ENCODE peak calls at places on chromosomes 16 and 17, in six cellular contexts. L is neural progenitor cell, F is endothelial cell of umbilical vein, R is fibroblast of lung, U is adrenal gland, T is mammary epithelial cell. C is an unnamed sample.

GRCh38 chr17:81998719-81999438 is 21.4 kb downstream of the ASPSCR1 start:
- DNase-seq in L (no peak), F (no peak), R (no peak), U (no peak), T (no peak), C (no peak)

GRCh38 chr17:55344514-55344997 is 77.1 kb downstream of the MMD start:
- DNase-seq in L (no peak), F (no peak), R (no peak), U (no peak), T (no peak), C (peak)

GRCh38 chr17:1716912-1717695 is 6.9 kb upstream of the TLCD2 start:
- DNase-seq in L (peak), F (peak), R (peak), U (peak), T (peak), C (peak)

GRCh38 chr16:81520560-81521135 is 76.0 kb downstream of the CMIP start:
- DNase-seq in L (no peak), F (no peak), R (no peak), U (no peak), T (no peak), C (no peak)

GRCh38 chr16:62752837-62753236 is 716.6 kb upstream of the CDH8 start:
- DNase-seq in L (no peak), F (no peak), R (no peak), U (no peak), T (no peak), C (no peak)

GRCh38 chr17:81427446-81428120 is 32.3 kb downstream of the BAHCC1 start:
- DNase-seq in L (peak), F (no peak), R (no peak), U (no peak), T (no peak), C (peak)

GRCh38 chr17:44733753-44734152 is 25.0 kb upstream of the ADAM11 start:
- DNase-seq in L (peak), F (no peak), R (no peak), U (no peak), T (no peak), C (no peak)

GRCh38 chr16:54040480-54040879 is 246.1 kb downstream of the IRX3 start:
- DNase-seq in L (no peak), F (no peak), R (no peak), U (no peak), T (no peak), C (no peak)

GRCh38 chr17:18187226-18187625 is 3.6 kb downstream of the ALKBH5 start:
- DNase-seq in L (no peak), F (peak), R (no peak), U (no peak), T (peak), C (no peak)

GRCh38 chr16:48546774-48547173 is 63.2 kb downstream of the N4BP1 start:
- DNase-seq in L (no peak), F (no peak), R (no peak), U (no peak), T (no peak), C (peak)

GRCh38 chr17:63024716-63025115 is 58.7 kb downstream of the TANC2 start:
- DNase-seq in L (no peak), F (no peak), R (peak), U (no peak), T (no peak), C (no peak)

GRCh38 chr17:40598928-40599627 is 33.8 kb upstream of the CCR7 start:
- DNase-seq in L (no peak), F (no peak), R (peak), U (no peak), T (no peak), C (no peak)

GRCh38 chr17:28484296-28484695 is 10.9 kb downstream of the SLC13A2 start:
- DNase-seq in L (no peak), F (no peak), R (no peak), U (no peak), T (no peak), C (no peak)

GRCh38 chr16:1414532-1415265 is at the start of gene UNKL:
- DNase-seq in L (peak), F (peak), R (peak), U (peak), T (no peak), C (peak)

GRCh38 chr17:22435231-22435974 is 743.1 kb downstream of the KCNJ18 start:
- DNase-seq in L (no peak), F (no peak), R (no peak), U (no peak), T (no peak), C (no peak)

GRCh38 chr16:81798311-81799137 is 19.4 kb downstream of the PLCG2 start:
- DNase-seq in L (no peak), F (no peak), R (no peak), U (no peak), T (no peak), C (no peak)

GRCh38 chr16:31487720-31488629 is 5.1 kb downstream of the SLC5A2 start:
- DNase-seq in L (peak), F (peak), R (peak), U (no peak), T (peak), C (peak)

GRCh38 chr17:3935140-3935542 is 18.9 kb upstream of the P2RX1 start:
- DNase-seq in L (peak), F (peak), R (peak), U (peak), T (peak), C (peak)

GRCh38 chr16:81443688-81444447 is 740 bp upstream of the CMIP start:
- DNase-seq in L (no peak), F (no peak), R (no peak), U (peak), T (no peak), C (no peak)

GRCh38 chr16:88633684-88634140 is 4.7 kb upstream of the IL17C start:
- DNase-seq in L (peak), F (peak), R (no peak), U (no peak), T (peak), C (peak)

GRCh38 chr16:58020628-58021521 is 4.7 kb upstream of the MMP15 start:
- DNase-seq in L (peak), F (peak), R (peak), U (peak), T (no peak), C (peak)

GRCh38 chr16:10256855-10257641 is 74.8 kb upstream of the GRIN2A start:
- DNase-seq in L (peak), F (peak), R (peak), U (peak), T (peak), C (peak)

GRCh38 chr16:83305092-83305491 is 502.7 kb upstream of the HSBP1 start:
- DNase-seq in L (no peak), F (peak), R (peak), U (no peak), T (peak), C (no peak)

GRCh38 chr17:70369296-70369855 is 200.0 kb downstream of the KCNJ2 start:
- DNase-seq in L (no peak), F (no peak), R (no peak), U (no peak), T (peak), C (no peak)

GRCh38 chr17:32157225-32157624 is 14.9 kb downstream of the RHOT1 start:
- DNase-seq in L (no peak), F (no peak), R (peak), U (no peak), T (no peak), C (no peak)

GRCh38 chr17:58969156-58969555 is 137.5 kb downstream of the TRIM37 start:
- DNase-seq in L (no peak), F (no peak), R (no peak), U (no peak), T (no peak), C (no peak)

GRCh38 chr17:76370261-76370993 is 14.0 kb upstream of the SPHK1 start:
- DNase-seq in L (no peak), F (peak), R (peak), U (no peak), T (peak), C (no peak)

GRCh38 chr16:66443269-66443652 is 16.2 kb downstream of the BEAN1 start:
- DNase-seq in L (no peak), F (no peak), R (no peak), U (no peak), T (no peak), C (no peak)

GRCh38 chr17:81022371-81022729 is 12.6 kb upstream of the BAIAP2 start:
- DNase-seq in L (no peak), F (no peak), R (no peak), U (no peak), T (no peak), C (no peak)

GRCh38 chr17:76925333-76925935 is 57.2 kb downstream of the MGAT5B start:
- DNase-seq in L (no peak), F (no peak), R (no peak), U (peak), T (no peak), C (no peak)

GRCh38 chr16:9159839-9160550 is 68.6 kb downstream of the HAPSTR1 start:
- DNase-seq in L (peak), F (peak), R (peak), U (peak), T (peak), C (peak)

GRCh38 chr17:9932481-9932880 is 27.4 kb upstream of the RCVRN start:
- DNase-seq in L (no peak), F (no peak), R (no peak), U (no peak), T (no peak), C (no peak)

GRCh38 chr17:82112181-82112865 is 14.3 kb upstream of the FASN start:
- DNase-seq in L (no peak), F (no peak), R (no peak), U (no peak), T (no peak), C (no peak)

GRCh38 chr17:28394717-28395116 is 11.3 kb downstream of the SLC46A1 start:
- DNase-seq in L (no peak), F (peak), R (no peak), U (no peak), T (no peak), C (peak)

GRCh38 chr16:57412584-57412983 is 8.0 kb downstream of the CCL17 start:
- DNase-seq in L (no peak), F (no peak), R (no peak), U (no peak), T (no peak), C (no peak)

GRCh38 chr16:48965391-48965790 is 316.2 kb downstream of the CBLN1 start:
- DNase-seq in L (no peak), F (no peak), R (peak), U (no peak), T (no peak), C (no peak)

GRCh38 chr17:39697961-39698360 is 1.9 kb upstream of the ERBB2 start:
- DNase-seq in L (no peak), F (no peak), R (no peak), U (no peak), T (no peak), C (no peak)

GRCh38 chr17:36994438-36994837 is 45.7 kb downstream of the AATF start:
- DNase-seq in L (no peak), F (no peak), R (no peak), U (no peak), T (peak), C (no peak)

GRCh38 chr17:50037321-50038107 is 18.4 kb upstream of the ITGA3 start:
- DNase-seq in L (no peak), F (no peak), R (peak), U (peak), T (peak), C (no peak)

GRCh38 chr16:67943256-67943618 is 683 bp downstream of the LCAT start:
- DNase-seq in L (no peak), F (no peak), R (no peak), U (no peak), T (no peak), C (no peak)

GRCh38 chr16:67945392-67945933 is 1.5 kb upstream of the LCAT start:
- DNase-seq in L (no peak), F (no peak), R (no peak), U (no peak), T (no peak), C (no peak)

GRCh38 chr16:67943619-67944503 is at the start of gene LCAT:
- DNase-seq in L (peak), F (no peak), R (peak), U (no peak), T (no peak), C (no peak)

GRCh38 chr16:67946128-67946569 is 2.2 kb upstream of the LCAT start:
- DNase-seq in L (no peak), F (no peak), R (no peak), U (no peak), T (no peak), C (no peak)

GRCh38 chr16:67944690-67945391 is 921 bp upstream of the LCAT start:
- DNase-seq in L (no peak), F (no peak), R (no peak), U (no peak), T (no peak), C (no peak)
- H3K27ac ChIP-seq in L (peak), F (no peak), R (peak), U (no peak), T (no peak), C (no peak)

GRCh38 chr17:67819722-67820121 is 5.6 kb upstream of the BPTF start:
- DNase-seq in L (no peak), F (no peak), R (no peak), U (no peak), T (no peak), C (no peak)

GRCh38 chr17:67824735-67825626 is at the start of gene BPTF:
- DNase-seq in L (peak), F (peak), R (peak), U (peak), T (peak), C (peak)

GRCh38 chr17:67818110-67819002 is 6.9 kb upstream of the BPTF start:
- DNase-seq in L (no peak), F (no peak), R (no peak), U (no peak), T (no peak), C (peak)

GRCh38 chr17:67821871-67822367 is 3.4 kb upstream of the BPTF start:
- DNase-seq in L (no peak), F (no peak), R (no peak), U (no peak), T (no peak), C (no peak)
- H3K4me3 ChIP-seq in L (no peak), F (no peak), R (no peak), U (no peak), T (no peak), C (no peak)

GRCh38 chr17:83152221-83152744 is 72.9 kb downstream of the METRNL start:
- DNase-seq in L (no peak), F (no peak), R (no peak), U (no peak), T (no peak), C (no peak)

GRCh38 chr17:83151442-83152220 is 72.2 kb downstream of the METRNL start:
- DNase-seq in L (no peak), F (no peak), R (peak), U (no peak), T (no peak), C (no peak)

GRCh38 chr17:83153681-83154310 is 74.4 kb downstream of the METRNL start:
- DNase-seq in L (no peak), F (no peak), R (no peak), U (no peak), T (no peak), C (no peak)

GRCh38 chr17:83154311-83155127 is 75.1 kb downstream of the METRNL start:
- DNase-seq in L (no peak), F (no peak), R (no peak), U (no peak), T (no peak), C (no peak)

DNA sequence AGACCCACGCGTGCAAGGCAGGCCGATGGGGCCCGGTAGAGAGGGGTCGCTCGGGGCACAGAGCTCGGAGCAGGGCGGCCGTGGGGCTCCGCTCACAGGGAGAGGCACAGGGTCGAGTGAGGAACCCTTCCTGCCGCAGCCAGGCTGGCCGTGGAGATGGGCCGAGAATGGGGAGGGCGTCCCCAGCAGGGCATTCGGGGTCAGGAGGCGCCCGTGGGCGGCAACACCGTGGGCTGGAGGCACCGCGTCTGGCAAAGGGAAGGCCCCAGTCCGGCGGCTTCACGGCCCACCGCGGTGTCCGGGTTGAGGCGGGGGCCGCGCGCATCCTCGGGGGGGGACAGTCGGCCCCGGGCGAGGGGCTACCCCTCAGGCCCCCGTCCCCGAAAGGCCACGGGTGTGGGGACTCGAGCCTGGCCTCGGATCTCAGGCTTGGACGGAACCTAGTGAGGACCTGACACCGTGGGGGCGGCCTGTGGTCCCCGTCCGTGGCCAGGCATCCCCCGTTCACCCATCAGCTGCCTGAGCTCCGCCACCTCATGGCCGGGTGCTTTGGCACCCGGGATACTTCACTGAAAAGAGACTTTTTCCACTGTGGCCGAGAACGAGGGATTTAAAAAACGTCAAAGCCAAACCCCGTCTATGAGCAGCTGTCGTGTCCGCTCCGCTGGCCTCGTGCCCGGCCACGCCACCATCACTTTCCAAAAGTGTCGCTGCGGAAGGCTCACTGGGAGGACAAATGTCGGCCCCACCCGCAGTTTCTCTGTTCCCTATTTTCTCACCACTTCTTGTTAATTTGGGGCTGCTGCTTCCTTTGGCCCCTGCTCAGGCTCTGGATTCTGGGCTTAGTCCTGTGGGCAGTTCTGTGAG is 73.6 kb downstream of the METRNL start:
- DNase-seq in L (no peak), F (no peak), R (no peak), U (no peak), T (no peak), C (no peak)
- H3K27ac ChIP-seq in L (no peak), F (no peak), R (no peak), U (no peak), T (no peak), C (no peak)

GRCh38 chr17:17041018-17041521 is 1.2 kb upstream of the MPRIP start:
- DNase-seq in L (no peak), F (no peak), R (no peak), U (no peak), T (peak), C (peak)
- H3K4me3 ChIP-seq in L (peak), F (no peak), R (peak), U (no peak), T (no peak), C (no peak)

DNA sequence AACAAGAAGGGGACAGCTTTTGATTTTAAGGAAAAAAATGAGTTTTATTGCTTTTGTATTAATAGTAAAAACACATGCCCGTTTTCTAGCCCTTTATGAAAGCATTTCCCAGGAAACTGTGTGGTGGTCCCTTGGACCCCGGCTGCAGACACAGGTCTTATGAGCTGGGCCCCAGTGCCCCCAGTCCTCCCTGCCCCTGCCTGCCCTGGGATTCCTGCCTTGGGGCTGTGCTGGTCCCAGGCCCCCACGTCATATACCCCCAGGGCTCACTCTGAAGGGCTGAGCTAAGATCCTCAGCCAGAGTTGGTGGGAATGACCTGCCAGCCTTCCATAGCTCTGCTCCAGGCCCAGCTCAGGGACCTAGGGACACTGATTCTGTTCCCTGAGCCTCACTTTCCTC is 30.8 kb downstream of the GINS2 start:
- DNase-seq in L (no peak), F (no peak), R (no peak), U (no peak), T (no peak), C (no peak)
- H3K27ac ChIP-seq in L (no peak), F (no peak), R (no peak), U (no peak), T (no peak), C (no peak)

GRCh38 chr17:48995332-48995870 is 1.8 kb upstream of the IGF2BP1 start:
- DNase-seq in L (peak), F (peak), R (peak), U (no peak), T (no peak), C (no peak)
- H3K4me3 ChIP-seq in L (peak), F (peak), R (no peak), U (no peak), T (no peak), C (no peak)

DNA sequence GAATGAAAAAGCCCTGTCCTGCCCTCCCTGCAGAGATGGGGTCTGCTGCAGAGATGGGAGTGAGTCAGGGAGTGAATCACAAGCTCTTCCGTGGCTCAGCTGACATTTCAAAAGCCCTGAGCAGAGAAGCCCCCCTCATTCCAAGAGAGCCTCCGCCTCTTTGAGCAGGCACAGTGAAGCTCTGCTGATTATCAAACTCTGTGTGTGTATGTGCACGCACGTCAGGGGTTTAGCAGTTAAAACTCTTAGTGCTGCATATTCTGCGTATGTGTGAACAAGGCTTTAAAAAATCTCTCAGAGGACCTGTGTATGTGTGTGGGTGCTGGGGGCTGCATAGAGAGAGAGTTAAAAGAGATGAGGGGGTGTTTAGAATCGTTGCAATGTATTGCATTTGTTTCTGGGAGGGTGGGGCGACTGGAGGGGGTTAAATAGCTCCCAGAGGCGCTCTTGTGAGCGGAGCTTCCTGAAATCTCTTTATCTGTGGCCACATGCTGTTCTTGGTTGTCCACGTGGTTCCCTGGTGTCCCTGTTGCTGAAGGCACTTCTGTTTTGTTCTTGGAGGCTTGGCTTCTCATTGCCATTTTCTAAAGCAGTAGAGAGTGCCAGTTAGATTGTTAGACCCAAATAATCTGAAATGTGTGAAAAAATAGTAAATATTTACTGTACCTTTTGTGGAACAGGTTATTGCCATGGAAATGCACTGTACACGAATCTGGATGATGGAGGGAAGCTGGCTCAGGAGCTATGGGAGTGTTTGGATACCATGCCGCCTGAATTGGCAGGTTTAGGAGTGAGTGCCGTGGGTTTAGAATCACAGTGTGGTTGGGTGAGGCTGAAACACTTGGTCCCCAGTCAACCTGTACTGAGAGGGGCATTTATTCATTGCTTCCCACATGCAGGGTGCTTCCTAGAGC is 116.6 kb downstream of the PRKCB start:
- DNase-seq in L (peak), F (no peak), R (no peak), U (no peak), T (no peak), C (peak)
- H3K27ac ChIP-seq in L (peak), F (no peak), R (no peak), U (no peak), T (no peak), C (no peak)

C was measured in small intestine.